ENCODE peak calls at places on chromosome 10, in four cellular contexts. One of them, this sample, is unnamed.

GRCh38 chr10:116164291-116164690 is 108.7 kb downstream of the GFRA1 start:
- DNase-seq in K562: no peak
- DNase-seq in CD8-positive, alpha-beta T cell: no peak
- DNase-seq in PC-3: no peak
- DNase-seq in this sample: no peak

GRCh38 chr10:120806081-120806480 is 45.1 kb upstream of the WDR11 start:
- DNase-seq in K562: no peak
- DNase-seq in CD8-positive, alpha-beta T cell: no peak
- DNase-seq in PC-3: no peak
- DNase-seq in this sample: no peak

GRCh38 chr10:18179901-18180300 is 39.7 kb downstream of the CACNB2 start:
- DNase-seq in K562: no peak
- DNase-seq in CD8-positive, alpha-beta T cell: no peak
- DNase-seq in PC-3: peak
- DNase-seq in this sample: peak

GRCh38 chr10:546971-547590 is 142.4 kb downstream of the DIP2C start:
- DNase-seq in K562: no peak
- DNase-seq in CD8-positive, alpha-beta T cell: no peak
- DNase-seq in PC-3: peak
- DNase-seq in this sample: no peak

GRCh38 chr10:71448146-71448545 is 51.4 kb downstream of the CDH23 start:
- DNase-seq in K562: no peak
- DNase-seq in CD8-positive, alpha-beta T cell: no peak
- DNase-seq in PC-3: no peak
- DNase-seq in this sample: no peak

GRCh38 chr10:74189999-74190421 is 39.0 kb downstream of the ADK start:
- DNase-seq in K562: peak
- DNase-seq in CD8-positive, alpha-beta T cell: peak
- DNase-seq in PC-3: peak
- DNase-seq in this sample: no peak

GRCh38 chr10:120979435-120980315 is 128.5 kb downstream of the WDR11 start:
- DNase-seq in K562: no peak
- DNase-seq in CD8-positive, alpha-beta T cell: peak
- DNase-seq in PC-3: no peak
- DNase-seq in this sample: peak

GRCh38 chr10:21727452-21728168 is 193.6 kb downstream of the MLLT10 start:
- DNase-seq in K562: no peak
- DNase-seq in CD8-positive, alpha-beta T cell: no peak
- DNase-seq in PC-3: no peak
- DNase-seq in this sample: no peak

GRCh38 chr10:27620425-27621397 is 116.6 kb downstream of the RAB18 start:
- DNase-seq in K562: no peak
- DNase-seq in CD8-positive, alpha-beta T cell: no peak
- DNase-seq in PC-3: no peak
- DNase-seq in this sample: no peak

GRCh38 chr10:53754851-53755250 is 982.3 kb upstream of the MBL2 start:
- DNase-seq in K562: no peak
- DNase-seq in CD8-positive, alpha-beta T cell: no peak
- DNase-seq in PC-3: peak
- DNase-seq in this sample: no peak

GRCh38 chr10:71043858-71044257 is 155.5 kb upstream of the PCBD1 start:
- DNase-seq in K562: no peak
- DNase-seq in CD8-positive, alpha-beta T cell: no peak
- DNase-seq in PC-3: no peak
- DNase-seq in this sample: no peak

GRCh38 chr10:74921744-74922143 is 95.3 kb downstream of the KAT6B start:
- DNase-seq in K562: peak
- DNase-seq in CD8-positive, alpha-beta T cell: no peak
- DNase-seq in PC-3: no peak
- DNase-seq in this sample: no peak

GRCh38 chr10:103513383-103514060 is 20.0 kb downstream of the NEURL1 start:
- DNase-seq in K562: no peak
- DNase-seq in CD8-positive, alpha-beta T cell: no peak
- DNase-seq in PC-3: no peak
- DNase-seq in this sample: no peak

GRCh38 chr10:20415684-20416083 is 481.4 kb downstream of the NEBL start:
- DNase-seq in K562: no peak
- DNase-seq in CD8-positive, alpha-beta T cell: no peak
- DNase-seq in PC-3: no peak
- DNase-seq in this sample: no peak

GRCh38 chr10:90817173-90817889 is 40.5 kb downstream of the HTR7 start:
- DNase-seq in K562: no peak
- DNase-seq in CD8-positive, alpha-beta T cell: no peak
- DNase-seq in PC-3: no peak
- DNase-seq in this sample: no peak

GRCh38 chr10:124522903-124523260 is 61.3 kb downstream of the LHPP start:
- DNase-seq in K562: no peak
- DNase-seq in CD8-positive, alpha-beta T cell: no peak
- DNase-seq in PC-3: peak
- DNase-seq in this sample: no peak

GRCh38 chr10:117662126-117662525 is 119.6 kb downstream of the EMX2 start:
- DNase-seq in K562: no peak
- DNase-seq in CD8-positive, alpha-beta T cell: no peak
- DNase-seq in PC-3: no peak
- DNase-seq in this sample: no peak

GRCh38 chr10:101231092-101231491 is 1.8 kb upstream of the LBX1 start:
- DNase-seq in K562: no peak
- DNase-seq in CD8-positive, alpha-beta T cell: no peak
- DNase-seq in PC-3: no peak
- DNase-seq in this sample: no peak

GRCh38 chr10:103458720-103459119 is at the start of gene CALHM1:
- DNase-seq in K562: peak
- DNase-seq in CD8-positive, alpha-beta T cell: no peak
- DNase-seq in PC-3: no peak
- DNase-seq in this sample: no peak

GRCh38 chr10:89975716-89976243 is 274.4 kb downstream of the KIF20B start:
- DNase-seq in K562: no peak
- DNase-seq in CD8-positive, alpha-beta T cell: no peak
- DNase-seq in PC-3: no peak
- DNase-seq in this sample: no peak

GRCh38 chr10:7121154-7121797 is 289.6 kb downstream of the SFMBT2 start:
- DNase-seq in K562: peak
- DNase-seq in CD8-positive, alpha-beta T cell: peak
- DNase-seq in PC-3: peak
- DNase-seq in this sample: peak

GRCh38 chr10:7239312-7239985 is 171.4 kb downstream of the SFMBT2 start:
- DNase-seq in K562: no peak
- DNase-seq in CD8-positive, alpha-beta T cell: no peak
- DNase-seq in PC-3: no peak
- DNase-seq in this sample: no peak

GRCh38 chr10:70743879-70744278 is 41.3 kb downstream of the TBATA start:
- DNase-seq in K562: peak
- DNase-seq in CD8-positive, alpha-beta T cell: no peak
- DNase-seq in PC-3: no peak
- DNase-seq in this sample: no peak

GRCh38 chr10:52216852-52217251 is 97.2 kb upstream of the DKK1 start:
- DNase-seq in K562: no peak
- DNase-seq in CD8-positive, alpha-beta T cell: no peak
- DNase-seq in PC-3: peak
- DNase-seq in this sample: no peak

GRCh38 chr10:43689618-43689954 is 40.9 kb upstream of the ZNF32 start:
- DNase-seq in K562: peak
- DNase-seq in CD8-positive, alpha-beta T cell: peak
- DNase-seq in PC-3: peak
- DNase-seq in this sample: peak

GRCh38 chr10:60654813-60655464 is 123.3 kb upstream of the CDK1 start:
- DNase-seq in K562: peak
- DNase-seq in CD8-positive, alpha-beta T cell: no peak
- DNase-seq in PC-3: peak
- DNase-seq in this sample: no peak

GRCh38 chr10:6778992-6779701 is 199.1 kb upstream of the PRKCQ start:
- DNase-seq in K562: no peak
- DNase-seq in CD8-positive, alpha-beta T cell: no peak
- DNase-seq in PC-3: peak
- DNase-seq in this sample: peak

GRCh38 chr10:87092356-87092860 is 2.2 kb downstream of the GLUD1 start:
- DNase-seq in K562: no peak
- DNase-seq in CD8-positive, alpha-beta T cell: no peak
- DNase-seq in PC-3: peak
- DNase-seq in this sample: peak

GRCh38 chr10:100979821-100980272 is 7.5 kb downstream of the MRPL43 start:
- DNase-seq in K562: no peak
- DNase-seq in CD8-positive, alpha-beta T cell: no peak
- DNase-seq in PC-3: no peak
- DNase-seq in this sample: no peak

GRCh38 chr10:59694936-59695335 is 14.7 kb downstream of the SLC16A9 start:
- DNase-seq in K562: no peak
- DNase-seq in CD8-positive, alpha-beta T cell: no peak
- DNase-seq in PC-3: no peak
- DNase-seq in this sample: no peak

GRCh38 chr10:378930-379704 is 243.9 kb downstream of the ZMYND11 start:
- DNase-seq in K562: no peak
- DNase-seq in CD8-positive, alpha-beta T cell: no peak
- DNase-seq in PC-3: no peak
- DNase-seq in this sample: no peak

GRCh38 chr10:63910806-63911205 is 389.6 kb downstream of the REEP3 start:
- DNase-seq in K562: no peak
- DNase-seq in CD8-positive, alpha-beta T cell: no peak
- DNase-seq in PC-3: no peak
- DNase-seq in this sample: no peak

GRCh38 chr10:60042262-60042661 is 135.9 kb upstream of the CCDC6 start:
- DNase-seq in K562: no peak
- DNase-seq in CD8-positive, alpha-beta T cell: no peak
- DNase-seq in PC-3: no peak
- DNase-seq in this sample: no peak

GRCh38 chr10:95502377-95502776 is 58.8 kb downstream of the SORBS1 start:
- DNase-seq in K562: no peak
- DNase-seq in CD8-positive, alpha-beta T cell: no peak
- DNase-seq in PC-3: no peak
- DNase-seq in this sample: no peak

GRCh38 chr10:22210267-22210666 is 7.5 kb downstream of the EBLN1 start:
- DNase-seq in K562: no peak
- DNase-seq in CD8-positive, alpha-beta T cell: no peak
- DNase-seq in PC-3: no peak
- DNase-seq in this sample: no peak

GRCh38 chr10:124093076-124093773 is at the start of gene CHST15:
- DNase-seq in K562: no peak
- DNase-seq in CD8-positive, alpha-beta T cell: no peak
- DNase-seq in PC-3: peak
- DNase-seq in this sample: peak

GRCh38 chr10:4671451-4672145 is 154.4 kb upstream of the AKR1E2 start:
- DNase-seq in K562: no peak
- DNase-seq in CD8-positive, alpha-beta T cell: no peak
- DNase-seq in PC-3: peak
- DNase-seq in this sample: no peak

DNA sequence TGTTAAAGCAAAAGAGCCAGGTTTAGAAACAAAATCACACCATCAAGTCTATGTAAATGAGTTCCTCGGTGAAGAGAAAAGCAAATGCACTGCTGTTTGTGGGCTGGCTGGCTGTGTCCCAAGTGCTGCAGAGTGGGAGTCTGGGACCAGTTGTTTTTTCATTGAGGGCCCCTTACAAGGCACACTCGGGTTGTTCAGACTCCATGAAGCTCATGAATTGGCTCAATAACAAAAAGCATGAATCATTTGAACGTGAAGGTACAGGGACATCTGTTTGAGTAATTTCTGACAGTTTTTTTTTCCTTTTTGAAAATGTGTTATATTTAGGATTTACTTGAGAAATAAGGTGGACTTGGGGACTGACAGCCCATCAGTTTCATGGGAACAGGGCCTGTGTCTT is 28.0 kb downstream of the GRK5 start:
- DNase-seq in K562: no peak
- DNase-seq in CD8-positive, alpha-beta T cell: no peak
- DNase-seq in PC-3: no peak
- DNase-seq in this sample: peak
- H3K27ac ChIP-seq in K562: no peak
- H3K27ac ChIP-seq in CD8-positive, alpha-beta T cell: no peak
- H3K27ac ChIP-seq in PC-3: no peak
- H3K27ac ChIP-seq in this sample: no peak

DNA sequence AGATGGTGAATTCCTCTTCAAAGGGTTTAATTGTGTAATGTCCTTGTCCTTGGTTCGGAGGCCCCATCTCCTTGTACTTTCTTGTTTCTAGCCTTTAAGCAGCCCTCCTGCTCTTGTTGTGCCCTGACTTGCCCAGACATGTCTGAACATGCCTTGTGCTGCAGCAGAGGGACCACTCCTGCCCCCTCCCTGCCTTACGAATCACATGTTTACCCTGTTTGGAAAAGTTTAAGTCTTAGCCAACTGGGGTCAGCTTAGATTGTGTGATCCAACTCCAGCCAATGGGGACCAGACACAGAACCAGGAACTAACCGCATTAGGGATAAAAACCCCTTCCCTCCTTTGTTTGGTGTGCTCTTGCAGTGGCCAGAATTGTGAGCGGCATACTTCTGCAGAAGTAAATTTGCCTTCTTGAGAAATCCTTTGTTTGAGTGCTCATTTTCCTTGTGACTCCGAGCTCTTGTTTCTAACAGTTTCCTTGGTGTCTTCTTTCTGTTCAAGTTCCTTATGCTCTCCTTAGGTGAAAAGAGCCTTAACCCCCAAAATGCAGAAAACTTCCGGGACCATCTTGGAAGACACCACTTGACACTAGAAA is 29.4 kb downstream of the CLRN3 start:
- DNase-seq in K562: no peak
- DNase-seq in CD8-positive, alpha-beta T cell: no peak
- DNase-seq in PC-3: no peak
- DNase-seq in this sample: no peak
- H3K27ac ChIP-seq in K562: no peak
- H3K27ac ChIP-seq in CD8-positive, alpha-beta T cell: no peak
- H3K27ac ChIP-seq in PC-3: no peak
- H3K27ac ChIP-seq in this sample: no peak

GRCh38 chr10:23435378-23435777 is 3.5 kb upstream of the OTUD1 start:
- DNase-seq in K562: no peak
- DNase-seq in CD8-positive, alpha-beta T cell: no peak
- DNase-seq in PC-3: no peak
- DNase-seq in this sample: no peak

GRCh38 chr10:23439452-23439919 is 611 bp downstream of the OTUD1 start:
- DNase-seq in K562: peak
- DNase-seq in CD8-positive, alpha-beta T cell: no peak
- DNase-seq in PC-3: no peak
- DNase-seq in this sample: peak

GRCh38 chr10:23439920-23440875 is 1.3 kb downstream of the OTUD1 start:
- DNase-seq in K562: peak
- DNase-seq in CD8-positive, alpha-beta T cell: peak
- DNase-seq in PC-3: peak
- DNase-seq in this sample: peak

GRCh38 chr10:23438547-23439451 is at the start of gene OTUD1:
- DNase-seq in K562: peak
- DNase-seq in CD8-positive, alpha-beta T cell: peak
- DNase-seq in PC-3: peak
- DNase-seq in this sample: peak

GRCh38 chr10:23437987-23438546 is 808 bp upstream of the OTUD1 start:
- DNase-seq in K562: no peak
- DNase-seq in CD8-positive, alpha-beta T cell: no peak
- DNase-seq in PC-3: no peak
- DNase-seq in this sample: no peak
- H3K27ac ChIP-seq in K562: peak
- H3K27ac ChIP-seq in CD8-positive, alpha-beta T cell: peak
- H3K27ac ChIP-seq in PC-3: peak
- H3K27ac ChIP-seq in this sample: peak

GRCh38 chr10:88158506-88159123 is 295.2 kb downstream of the PTEN start:
- DNase-seq in K562: no peak
- DNase-seq in CD8-positive, alpha-beta T cell: no peak
- DNase-seq in PC-3: no peak
- DNase-seq in this sample: no peak
- H3K27ac ChIP-seq in K562: no peak
- H3K27ac ChIP-seq in CD8-positive, alpha-beta T cell: no peak
- H3K27ac ChIP-seq in PC-3: no peak
- H3K27ac ChIP-seq in this sample: no peak

This sample was measured in cardiac muscle cell.